ENCODE peak calls at places on chromosomes 5 and 9, in four cellular contexts. K, S, I and U are unnamed samples.

GRCh38 chr9:2356391-2356790 is 265.2 kb upstream of the VLDLR start:
- DNase-seq in K (no peak), S (no peak), I (no peak), U (no peak)

GRCh38 chr5:172187118-172188032 is 649 bp downstream of the STK10 start:
- DNase-seq in I (peak; percentile 79), S (no peak), K (no peak), U (no peak)

GRCh38 chr5:110441035-110441434 is 285.4 kb downstream of the TMEM232 start:
- DNase-seq in S (peak; percentile 11), I (no peak), K (no peak), U (no peak)

GRCh38 chr9:135848341-135849047 is 58.9 kb downstream of the CAMSAP1 start:
- DNase-seq in S (no peak), I (no peak), K (no peak), U (no peak)

GRCh38 chr5:6452622-6453504 is 4.2 kb downstream of the UBE2QL1 start:
- DNase-seq in K (no peak), I (peak; percentile 81), S (no peak), U (no peak)

GRCh38 chr9:127033784-127034183 is 88.7 kb downstream of the ANGPTL2 start:
- DNase-seq in K (no peak), S (no peak), I (no peak), U (no peak)

GRCh38 chr5:136511046-136511445 is 145.7 kb upstream of the TRPC7 start:
- DNase-seq in I (no peak), S (no peak), K (no peak), U (no peak)

GRCh38 chr9:69759478-69760277 is at the start of gene PTAR1:
- DNase-seq in I (peak; percentile 96), K (peak; percentile 67), S (peak; percentile 67), U (peak; percentile 78)

GRCh38 chr5:126858441-126858840 is 81.5 kb downstream of the LMNB1 start:
- DNase-seq in I (no peak), S (no peak), K (no peak), U (no peak)

GRCh38 chr5:66981705-66982387 is 214.8 kb downstream of the CD180 start:
- DNase-seq in I (no peak), S (no peak), K (no peak), U (no peak)

GRCh38 chr5:91361055-91361701 is 21.9 kb downstream of the ARRDC3 start:
- DNase-seq in K (no peak), I (no peak), S (no peak), U (no peak)

GRCh38 chr5:91955610-91956009 is 572.5 kb upstream of the ARRDC3 start:
- DNase-seq in I (no peak), S (no peak), K (no peak), U (no peak)

DNA sequence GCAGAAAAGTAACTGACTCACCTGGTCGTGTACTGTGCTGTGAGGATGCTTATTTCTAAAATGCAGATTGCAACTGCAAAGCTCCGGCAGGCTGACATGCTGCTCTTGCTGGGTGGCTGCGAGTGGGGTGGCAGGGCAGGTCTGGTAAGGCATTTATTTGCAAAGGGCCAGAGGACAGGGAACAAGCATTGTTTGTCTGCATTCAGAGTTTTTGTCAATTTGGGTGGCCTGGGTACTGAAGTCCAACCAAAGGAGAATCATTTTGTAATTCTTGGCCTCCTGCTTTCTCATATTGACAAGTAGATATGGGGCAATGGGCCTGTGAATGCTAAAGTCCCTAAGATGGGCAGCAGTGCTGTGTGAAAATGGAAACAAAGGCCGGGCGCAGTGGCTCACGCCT is at the start of gene C9:
- DNase-seq in K (no peak), I (no peak), S (no peak), U (no peak)
- H3K4me3 ChIP-seq in K (no peak within 1 kb of the TSS), I (no peak within 1 kb of the TSS), S (no peak within 1 kb of the TSS), U (no peak within 1 kb of the TSS)

GRCh38 chr9:120715331-120715924 is 1.2 kb upstream of the MEGF9 start:
- DNase-seq in I (peak; percentile 81), K (no peak), S (no peak), U (no peak)
- H3K4me3 ChIP-seq in I (peak overlapping the region; percentile 83), K (peak overlapping the region; percentile 72), S (no peak overlapping the region), U (peak overlapping the region; percentile 94)

GRCh38 chr9:137237759-137238726 is 3.0 kb upstream of the TUBB4B start:
- DNase-seq in K (no peak), I (peak; percentile 68), S (no peak), U (no peak)

GRCh38 chr9:137234758-137235423 is 4.2 kb downstream of the SLC34A3 start:
- DNase-seq in S (no peak), I (no peak), K (no peak), U (no peak)

GRCh38 chr9:137235424-137236237 is 4.9 kb downstream of the SLC34A3 start:
- DNase-seq in S (no peak), K (no peak), I (no peak), U (no peak)

GRCh38 chr9:137236238-137236935 is 4.7 kb upstream of the TUBB4B start:
- DNase-seq in K (peak; percentile 33), I (peak; percentile 94), S (no peak), U (peak; percentile 50)

GRCh38 chr9:137236936-137237421 is 4.1 kb upstream of the TUBB4B start:
- DNase-seq in I (no peak), S (no peak), K (no peak), U (no peak)
- H3K4me3 ChIP-seq in I (peak overlapping the region; percentile 59), S (no peak overlapping the region), K (no peak overlapping the region), U (peak overlapping the region; percentile 20)

GRCh38 chr9:133133680-133134418 is 12.8 kb upstream of the RALGDS start:
- DNase-seq in I (peak; percentile 95), S (peak; percentile 68), K (peak; percentile 76), U (peak; percentile 78)
- H3K4me3 ChIP-seq in I (peak overlapping the region; percentile 12), S (no peak overlapping the region), K (no peak overlapping the region), U (no peak overlapping the region)

DNA sequence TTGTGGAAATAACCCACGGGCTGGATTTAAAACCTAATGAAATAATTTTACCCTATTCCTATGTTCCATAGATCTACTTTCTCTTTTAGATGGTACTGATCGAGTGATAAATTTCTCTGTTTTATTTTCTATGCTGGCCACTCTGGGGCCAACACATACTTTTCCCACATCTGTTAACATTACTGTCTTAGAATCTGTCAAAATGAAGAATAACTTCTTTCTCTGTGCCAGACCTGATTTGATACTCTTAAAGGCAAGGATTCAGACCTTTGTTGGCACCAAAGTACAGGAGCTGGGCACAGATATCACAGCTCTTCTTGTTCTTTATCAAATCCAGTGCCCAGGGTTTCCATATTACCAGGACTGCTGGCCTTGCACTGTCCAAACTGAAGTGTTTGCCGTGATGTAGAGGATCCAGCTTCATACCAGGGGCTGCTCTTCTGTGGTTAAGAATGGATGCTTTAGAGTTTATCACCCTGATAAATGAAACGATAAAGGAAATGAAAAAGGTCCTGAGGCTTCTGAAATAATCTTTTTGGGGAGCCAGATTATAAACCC is 20.9 kb downstream of the ZNF474 start:
- DNase-seq in K (no peak), S (no peak), I (no peak), U (no peak)
- H3K4me3 ChIP-seq in K (no peak overlapping the region), S (no peak overlapping the region), I (no peak overlapping the region), U (no peak overlapping the region)

GRCh38 chr9:106921341-106921899 is 58.5 kb downstream of the ZNF462 start:
- DNase-seq in S (no peak), K (peak; percentile 32), I (no peak), U (no peak)
- H3K4me3 ChIP-seq in S (no peak overlapping the region), K (no peak overlapping the region), I (peak overlapping the region; percentile 56), U (no peak overlapping the region)

DNA sequence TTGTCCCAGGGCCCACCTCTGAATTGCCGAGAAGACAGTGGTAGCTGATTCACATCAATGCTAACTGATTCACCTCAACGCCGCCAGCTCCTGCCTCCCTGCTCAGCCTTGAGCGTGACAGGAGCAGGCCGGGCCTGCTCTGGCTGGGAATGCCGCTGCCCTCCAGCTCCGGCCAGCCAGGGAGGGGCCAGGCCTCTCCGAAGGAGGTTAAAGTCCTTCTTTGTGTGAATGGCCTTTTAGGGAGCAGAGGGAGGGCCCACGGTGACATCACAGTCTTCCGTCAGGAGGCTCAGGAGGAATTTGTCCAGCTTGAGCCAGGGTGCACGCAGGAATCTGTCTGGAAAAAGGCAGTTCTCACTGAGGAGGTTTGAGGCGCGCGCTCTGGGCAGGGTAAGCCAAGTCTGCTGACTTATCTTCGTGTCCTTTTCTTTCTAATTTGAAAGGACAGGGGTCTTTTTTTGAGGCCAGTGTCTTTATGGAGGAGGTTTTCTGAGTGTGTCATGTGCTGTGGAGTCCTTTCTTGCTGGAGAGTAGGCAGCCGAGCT is 82.7 kb downstream of the C9orf152 start:
- DNase-seq in S (peak; percentile 92), K (peak; percentile 89), I (peak; percentile 74), U (no peak)
- H3K4me3 ChIP-seq in S (peak overlapping the region; percentile 23), K (peak overlapping the region; percentile 50), I (peak overlapping the region; percentile 41), U (no peak overlapping the region)

GRCh38 chr9:7237473-7238243 is 479.9 kb downstream of the KDM4C start:
- DNase-seq in S (peak; percentile 80), K (no peak), I (no peak), U (no peak)
- H3K4me3 ChIP-seq in S (no peak overlapping the region), K (no peak overlapping the region), I (no peak overlapping the region), U (no peak overlapping the region)

GRCh38 chr5:103562084-103562452 is 521 bp downstream of the NUDT12 start:
- DNase-seq in K (no peak), S (no peak), I (no peak), U (no peak)
- H3K4me3 ChIP-seq in K (peak overlapping the region; percentile 83), S (peak overlapping the region; percentile 80), I (peak overlapping the region; percentile 81), U (peak overlapping the region; percentile 52)

GRCh38 chr5:54362992-54363630 is 52.7 kb upstream of the ARL15 start:
- DNase-seq in K (no peak), I (no peak), S (no peak), U (no peak)

GRCh38 chr5:54360925-54361662 is 50.7 kb upstream of the ARL15 start:
- DNase-seq in I (no peak), K (no peak), S (no peak), U (no peak)

GRCh38 chr5:54360089-54360488 is 49.7 kb upstream of the ARL15 start:
- DNase-seq in I (no peak), K (no peak), S (no peak), U (no peak)

GRCh38 chr5:54362434-54362833 is 52.1 kb upstream of the ARL15 start:
- DNase-seq in S (peak; percentile 18), I (no peak), K (no peak), U (no peak)

DNA sequence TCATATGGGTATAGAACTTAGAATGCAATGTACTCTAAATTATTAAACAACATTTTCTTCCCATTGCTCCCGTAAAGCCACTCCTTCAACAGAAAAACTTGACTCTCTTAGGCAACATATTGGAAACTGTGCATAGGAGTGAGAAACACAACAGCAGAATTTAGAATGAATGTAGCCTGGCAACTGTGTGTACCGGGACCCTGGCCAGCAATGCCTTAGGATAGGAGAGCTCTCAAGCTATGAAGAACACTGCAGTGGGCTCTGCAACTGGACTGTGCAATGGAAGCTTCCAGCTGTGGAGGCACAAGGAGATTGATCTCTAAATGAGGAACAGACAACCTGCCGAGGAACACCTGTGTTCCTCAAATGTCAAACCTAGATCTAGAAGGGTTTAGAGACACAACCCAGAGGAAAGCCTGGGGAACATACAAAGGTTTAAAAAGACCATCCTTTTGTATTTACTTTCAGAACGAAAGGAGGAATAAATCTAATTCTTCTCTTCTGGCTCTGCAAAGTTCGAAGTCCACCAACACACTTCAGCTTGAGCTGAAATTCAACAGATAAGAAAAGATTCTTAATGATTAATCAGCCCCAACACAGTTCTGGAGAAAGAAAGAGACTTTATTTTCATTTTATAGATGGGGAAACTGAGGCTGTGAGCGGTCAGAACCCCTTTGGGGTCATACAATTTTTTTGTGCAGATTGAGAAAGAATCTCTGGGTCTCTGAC is 51.5 kb upstream of the ARL15 start:
- DNase-seq in K (no peak), I (no peak), S (no peak), U (no peak)
- H3K4me3 ChIP-seq in K (no peak overlapping the region), I (no peak overlapping the region), S (no peak overlapping the region), U (no peak overlapping the region)